ENCODE peak calls at places on chromosomes 4 and X, in six cellular contexts. H is K562, C is HCT116, J is GM12878, U is H1, B is HepG2. G is an unnamed sample.

GRCh38 chr4:10571896-10572295 is 112.7 kb downstream of the CLNK start:
- DNase-seq in H (no peak), C (no peak), J (no peak), U (no peak), B (no peak), G (no peak)

GRCh38 chr4:81786063-81786763 is 314.5 kb upstream of the RASGEF1B start:
- DNase-seq in H (no peak), C (no peak), J (no peak), U (no peak), B (no peak), G (no peak)

GRCh38 chrX:809081-809480 is 178.5 kb downstream of the SHOX start:
- DNase-seq in H (no peak), C (no peak), J (no peak), U (no peak), B (no peak), G (no peak)

GRCh38 chrX:130975947-130976346 is 72.9 kb upstream of the ENOX2 start:
- DNase-seq in H (peak), C (peak), J (no peak), U (no peak), B (peak), G (peak)

GRCh38 chr4:16027114-16027513 is 56.7 kb downstream of the PROM1 start:
- DNase-seq in H (no peak), C (no peak), J (no peak), U (no peak), B (no peak), G (no peak)

GRCh38 chrX:73262991-73263390 is 48.3 kb upstream of the NAP1L2 start:
- DNase-seq in H (no peak), C (peak), J (no peak), U (no peak), B (peak), G (peak)

GRCh38 chrX:49921109-49921508 is 1.3 kb upstream of the CLCN5 start:
- DNase-seq in H (peak), C (no peak), J (no peak), U (no peak), B (no peak), G (no peak)

GRCh38 chr4:82360298-82361177 is 13.3 kb downstream of the HNRNPD start:
- DNase-seq in H (peak), C (no peak), J (no peak), U (no peak), B (no peak), G (no peak)

GRCh38 chrX:77527233-77528001 is 80.2 kb downstream of the FGF16 start:
- DNase-seq in H (peak), C (no peak), J (no peak), U (no peak), B (no peak), G (no peak)

GRCh38 chr4:87005369-87005689 is 70.5 kb downstream of the AFF1 start:
- DNase-seq in H (no peak), C (no peak), J (no peak), U (no peak), B (no peak), G (no peak)

GRCh38 chrX:132730726-132731125 is 227.7 kb downstream of the HS6ST2 start:
- DNase-seq in H (no peak), C (no peak), J (no peak), U (no peak), B (no peak), G (no peak)

GRCh38 chr4:5192271-5192670 is 141.0 kb downstream of the STK32B start:
- DNase-seq in H (no peak), C (no peak), J (no peak), U (no peak), B (no peak), G (no peak)

GRCh38 chr4:155592568-155593343 is 73.9 kb upstream of the GUCY1A1 start:
- DNase-seq in H (no peak), C (no peak), J (no peak), U (no peak), B (no peak), G (no peak)

GRCh38 chr4:48339642-48340041 is 1.7 kb upstream of the SLAIN2 start:
- DNase-seq in H (no peak), C (no peak), J (no peak), U (no peak), B (no peak), G (no peak)

GRCh38 chrX:56564921-56565861 is 1.8 kb downstream of the UBQLN2 start:
- DNase-seq in H (no peak), C (no peak), J (no peak), U (no peak), B (peak), G (no peak)

GRCh38 chr4:48429709-48430474 is 53.3 kb upstream of the SLC10A4 start:
- DNase-seq in H (no peak), C (no peak), J (no peak), U (no peak), B (no peak), G (peak)

GRCh38 chr4:61740950-61741638 is 541.0 kb downstream of the ADGRL3 start:
- DNase-seq in H (no peak), C (no peak), J (no peak), U (no peak), B (no peak), G (no peak)

GRCh38 chr4:176780995-176781738 is 11.6 kb downstream of the VEGFC start:
- DNase-seq in H (no peak), C (no peak), J (no peak), U (no peak), B (no peak), G (no peak)

GRCh38 chr4:103915224-103915869 is 195.6 kb upstream of the TACR3 start:
- DNase-seq in H (peak), C (peak), J (peak), U (no peak), B (peak), G (no peak)

GRCh38 chr4:106063009-106063408 is 167.7 kb downstream of the NPNT start:
- DNase-seq in H (no peak), C (no peak), J (no peak), U (no peak), B (no peak), G (no peak)

GRCh38 chr4:53505947-53506346 is 85.3 kb downstream of the LNX1 start:
- DNase-seq in H (no peak), C (no peak), J (no peak), U (no peak), B (no peak), G (no peak)

GRCh38 chr4:184330008-184330400 is 112.3 kb upstream of the ENPP6 start:
- DNase-seq in H (no peak), C (no peak), J (peak), U (no peak), B (no peak), G (no peak)

GRCh38 chr4:78058591-78059523 is 1.7 kb downstream of the FRAS1 start:
- DNase-seq in H (no peak), C (no peak), J (no peak), U (peak), B (peak), G (no peak)

GRCh38 chrX:18098704-18099103 is 122.0 kb downstream of the BEND2 start:
- DNase-seq in H (no peak), C (no peak), J (no peak), U (no peak), B (no peak), G (no peak)

GRCh38 chr4:150625033-150625432 is 43.1 kb downstream of the MAB21L2 start:
- DNase-seq in H (no peak), C (no peak), J (no peak), U (no peak), B (no peak), G (no peak)

GRCh38 chrX:68834371-68835103 is 5.7 kb downstream of the EFNB1 start:
- DNase-seq in H (no peak), C (no peak), J (no peak), U (no peak), B (no peak), G (no peak)

GRCh38 chrX:21004835-21005234 is 369.4 kb upstream of the CNKSR2 start:
- DNase-seq in H (no peak), C (no peak), J (no peak), U (no peak), B (no peak), G (no peak)
- TF ChIP-seq ZNF274 in H (no peak), C (no peak), J (no peak), U (no peak), B (no peak), G (no peak)

GRCh38 chr4:25013756-25014737 is 16.7 kb downstream of the LGI2 start:
- DNase-seq in H (no peak), C (no peak), J (no peak), U (no peak), B (no peak), G (no peak)

GRCh38 chr4:25011135-25011866 is 19.4 kb downstream of the LGI2 start:
- DNase-seq in H (no peak), C (no peak), J (no peak), U (no peak), B (no peak), G (no peak)

GRCh38 chr4:25012671-25013070 is 18.1 kb downstream of the LGI2 start:
- DNase-seq in H (no peak), C (no peak), J (no peak), U (no peak), B (no peak), G (no peak)

GRCh38 chr4:25019501-25019900 is 11.2 kb downstream of the LGI2 start:
- DNase-seq in H (no peak), C (no peak), J (no peak), U (no peak), B (no peak), G (no peak)

DNA sequence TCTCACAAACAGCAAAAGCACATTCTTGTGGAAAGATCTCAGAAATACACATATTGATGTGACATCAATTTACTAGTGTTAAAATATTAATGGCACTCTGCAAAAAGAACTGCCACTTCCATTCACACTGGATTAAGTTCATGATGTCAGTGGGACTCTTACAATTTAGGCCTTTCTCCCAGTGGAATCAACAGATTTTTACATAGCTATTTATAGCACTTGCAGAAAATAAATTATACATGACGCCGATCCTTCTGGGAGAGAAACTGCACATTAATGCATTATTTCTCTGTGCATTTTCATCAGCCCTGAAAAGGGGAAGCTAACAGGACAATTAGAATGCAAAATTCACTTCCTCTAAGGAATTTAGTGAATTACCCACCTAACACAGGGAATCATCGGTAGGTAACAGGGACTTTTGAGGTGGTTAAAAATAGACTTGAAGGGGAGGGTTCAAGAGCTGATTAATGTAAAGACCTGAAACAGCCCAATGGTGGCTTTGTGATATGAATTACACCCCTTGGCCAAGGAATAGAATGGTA is 15.7 kb downstream of the LGI2 start:
- DNase-seq in H (no peak), C (no peak), J (no peak), U (no peak), B (no peak), G (no peak)
- H3K9ac ChIP-seq in H (no peak), C (no peak), J (no peak), U (no peak), B (no peak), G (no peak)

DNA sequence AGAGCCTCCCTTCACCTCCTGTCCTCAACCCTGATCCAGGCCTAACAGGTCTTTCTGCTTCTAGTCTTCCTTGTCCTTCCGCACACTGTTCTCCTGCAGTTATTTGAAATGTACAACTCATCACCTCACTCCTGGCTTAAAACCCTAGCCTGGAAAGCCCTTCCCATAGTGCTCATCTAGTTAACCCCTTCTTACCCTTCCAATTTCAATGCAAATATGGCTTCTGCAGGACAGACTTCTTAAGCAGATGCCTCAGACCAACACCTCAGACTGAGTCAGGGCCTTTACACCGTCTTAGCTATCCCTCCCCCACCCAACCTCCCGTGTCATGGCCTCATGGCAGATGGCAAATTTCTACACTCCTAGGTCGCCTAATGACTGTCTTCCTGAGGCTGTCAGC is 130.4 kb downstream of the BCOR start:
- DNase-seq in H (no peak), C (no peak), J (no peak), U (no peak), B (no peak), G (no peak)
- TF ChIP-seq ZNF274 in H (no peak), C (no peak), J (no peak), U (no peak), B (no peak), G (no peak)

GRCh38 chr4:144371479-144371878 is 231.0 kb upstream of the GYPA start:
- DNase-seq in H (no peak), C (no peak), J (no peak), U (no peak), B (no peak), G (no peak)

GRCh38 chr4:144363890-144364289 is 223.4 kb upstream of the GYPA start:
- DNase-seq in H (no peak), C (no peak), J (no peak), U (no peak), B (no peak), G (no peak)

DNA sequence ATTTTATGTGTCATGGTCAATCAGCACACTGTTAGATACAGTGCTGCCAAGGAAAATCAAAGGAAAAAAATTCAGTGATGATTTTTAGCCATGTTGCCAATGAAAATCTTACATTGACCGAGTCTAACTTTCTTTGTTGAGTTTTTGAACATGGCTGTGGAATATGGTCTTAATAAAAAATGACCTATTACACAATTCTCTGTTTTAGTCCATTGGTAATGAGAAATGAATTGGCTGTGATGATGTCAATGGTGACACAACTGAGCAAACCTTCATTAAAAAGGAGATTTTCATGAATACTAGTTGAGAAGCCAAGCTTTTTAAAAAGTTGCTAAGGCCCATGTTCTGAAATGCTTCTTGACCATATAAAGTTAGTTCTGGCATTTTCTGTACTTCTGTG is 225.9 kb upstream of the GYPA start:
- DNase-seq in H (no peak), C (no peak), J (no peak), U (no peak), B (no peak), G (no peak)
- H3K9ac ChIP-seq in H (no peak), C (no peak), J (no peak), U (no peak), B (no peak), G (no peak)

GRCh38 chr4:141768954-141769353 is 132.6 kb downstream of the IL15 start:
- DNase-seq in H (no peak), C (no peak), J (no peak), U (no peak), B (no peak), G (no peak)
- TF ChIP-seq ZNF274 in H (no peak), C (no peak), J (no peak), U (no peak), B (no peak), G (no peak)

DNA sequence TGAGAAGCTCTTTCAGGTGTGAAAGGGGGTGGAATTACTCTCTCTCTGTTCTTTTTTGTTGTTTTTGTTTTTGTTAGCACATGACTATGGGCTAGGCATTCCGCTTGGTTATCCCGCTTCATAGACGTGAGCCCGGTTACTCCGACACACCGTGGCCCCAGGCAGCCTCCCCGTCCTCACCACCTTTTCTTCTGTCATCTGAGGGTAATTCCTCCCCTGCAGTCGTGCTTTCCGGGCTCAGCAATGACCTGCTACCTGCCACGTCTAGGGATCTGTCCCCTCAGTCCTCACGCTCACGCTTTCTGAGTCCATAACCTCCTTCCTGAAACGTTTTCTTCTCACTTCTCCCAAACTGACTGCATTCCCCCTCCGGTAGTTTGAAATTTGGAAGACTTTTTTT is 691 bp upstream of the REST start:
- DNase-seq in H (no peak), C (no peak), J (no peak), U (no peak), B (no peak), G (no peak)
- H3K9ac ChIP-seq in H (peak), C (no peak), J (no peak), U (no peak), B (peak), G (peak)

DNA sequence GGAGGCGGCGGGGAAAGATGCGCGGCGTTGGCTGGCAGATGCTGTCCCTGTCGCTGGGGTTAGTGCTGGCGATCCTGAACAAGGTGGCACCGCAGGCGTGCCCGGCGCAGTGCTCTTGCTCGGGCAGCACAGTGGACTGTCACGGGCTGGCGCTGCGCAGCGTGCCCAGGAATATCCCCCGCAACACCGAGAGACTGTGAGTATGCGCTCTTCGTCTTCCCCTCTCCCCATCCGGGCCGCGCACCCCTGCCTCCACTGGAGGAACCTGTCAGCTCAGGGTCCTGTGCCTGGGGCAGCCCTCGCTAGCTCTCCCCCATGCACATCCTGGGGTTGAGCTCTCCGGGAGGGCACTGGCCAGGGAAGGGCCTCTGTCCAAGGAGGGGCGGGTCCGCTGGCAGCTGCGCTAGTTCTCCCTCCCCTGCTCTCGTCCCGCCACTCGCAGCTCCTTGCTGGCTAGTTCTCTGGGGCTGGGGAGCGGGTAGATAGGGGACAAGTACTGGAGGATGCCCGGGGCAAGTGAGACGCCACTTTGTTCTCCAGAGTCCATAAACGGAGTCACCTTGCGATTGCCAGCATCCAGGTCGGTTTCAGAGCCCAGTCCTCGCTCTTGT is 2.2 kb downstream of the SLIT2 start:
- DNase-seq in H (no peak), C (no peak), J (no peak), U (no peak), B (no peak), G (no peak)
- TF ChIP-seq ZNF274 in H (no peak), C (no peak), J (no peak), U (no peak), B (no peak), G (no peak)